ENCODE peak calls at places on chromosomes 5 and 9, in five cellular contexts. Z, O, P, V and E are unnamed samples.

GRCh38 chr5:122576266-122577016 is 198.4 kb upstream of the SNX2 start:
- DNase-seq in Z (no peak), O (no peak), V (peak; percentile 53), P (no peak), E (no peak)

GRCh38 chr5:23496576-23496975 is 10.8 kb upstream of the PRDM9 start:
- DNase-seq in Z (no peak), P (no peak), O (no peak), V (no peak), E (no peak)

GRCh38 chr5:97297063-97297715 is 114.1 kb upstream of the RIOK2 start:
- DNase-seq in V (peak; percentile 5), Z (peak; percentile 23), P (no peak), O (peak; percentile 65), E (peak; percentile 59)

GRCh38 chr5:77995793-77996409 is 219.8 kb upstream of the TBCA start:
- DNase-seq in Z (no peak), P (no peak), O (no peak), V (no peak), E (no peak)

GRCh38 chr5:58459276-58459859 is 518 bp downstream of the PLK2 start:
- DNase-seq in P (peak; percentile 32), O (peak; percentile 3), Z (peak; percentile 38), V (no peak), E (peak; percentile 30)

GRCh38 chr5:43042626-43043399 is 2.7 kb upstream of the ANXA2R start:
- DNase-seq in P (peak; percentile 66), V (peak; percentile 80), O (peak; percentile 89), Z (peak; percentile 70), E (peak; percentile 39)

GRCh38 chr9:18358325-18358724 is 115.6 kb upstream of the ADAMTSL1 start:
- DNase-seq in Z (peak; percentile 13), O (no peak), P (no peak), V (peak; percentile 65), E (no peak)

GRCh38 chr5:177366528-177367322 is 9.0 kb downstream of the RGS14 start:
- DNase-seq in Z (peak; percentile 68), V (peak; percentile 75), P (peak; percentile 90), O (no peak), E (peak; percentile 73)

GRCh38 chr5:120446068-120446492 is 18.0 kb upstream of the PRR16 start:
- DNase-seq in O (no peak), P (no peak), V (peak; percentile 92), Z (peak; percentile 96), E (peak; percentile 93)

GRCh38 chr5:28286566-28286965 is 1248.2 kb upstream of the CDH9 start:
- DNase-seq in Z (no peak), V (peak; percentile 2), P (no peak), O (no peak), E (no peak)

GRCh38 chr9:125405938-125406811 is 144.5 kb downstream of the GAPVD1 start:
- DNase-seq in O (no peak), P (no peak), V (peak; percentile 48), Z (peak; percentile 25), E (peak; percentile 57)

GRCh38 chr9:134720796-134721195 is 79.2 kb downstream of the COL5A1 start:
- DNase-seq in V (no peak), O (no peak), Z (no peak), P (no peak), E (no peak)

GRCh38 chr9:110626109-110626829 is 42.3 kb upstream of the MUSK start:
- DNase-seq in P (no peak), Z (peak; percentile 98), V (peak; percentile 88), O (peak; percentile 74), E (peak; percentile 82)

GRCh38 chr5:170640731-170641588 is 137.1 kb downstream of the KCNIP1 start:
- DNase-seq in V (no peak), P (peak; percentile 17), Z (no peak), O (no peak), E (no peak)

GRCh38 chr9:96129698-96130097 is 172.3 kb downstream of the HSD17B3 start:
- DNase-seq in O (no peak), P (no peak), Z (no peak), V (no peak), E (no peak)

GRCh38 chr9:87663556-87663955 is 62.4 kb upstream of the CTSL start:
- DNase-seq in Z (no peak), V (no peak), P (no peak), O (no peak), E (no peak)

DNA sequence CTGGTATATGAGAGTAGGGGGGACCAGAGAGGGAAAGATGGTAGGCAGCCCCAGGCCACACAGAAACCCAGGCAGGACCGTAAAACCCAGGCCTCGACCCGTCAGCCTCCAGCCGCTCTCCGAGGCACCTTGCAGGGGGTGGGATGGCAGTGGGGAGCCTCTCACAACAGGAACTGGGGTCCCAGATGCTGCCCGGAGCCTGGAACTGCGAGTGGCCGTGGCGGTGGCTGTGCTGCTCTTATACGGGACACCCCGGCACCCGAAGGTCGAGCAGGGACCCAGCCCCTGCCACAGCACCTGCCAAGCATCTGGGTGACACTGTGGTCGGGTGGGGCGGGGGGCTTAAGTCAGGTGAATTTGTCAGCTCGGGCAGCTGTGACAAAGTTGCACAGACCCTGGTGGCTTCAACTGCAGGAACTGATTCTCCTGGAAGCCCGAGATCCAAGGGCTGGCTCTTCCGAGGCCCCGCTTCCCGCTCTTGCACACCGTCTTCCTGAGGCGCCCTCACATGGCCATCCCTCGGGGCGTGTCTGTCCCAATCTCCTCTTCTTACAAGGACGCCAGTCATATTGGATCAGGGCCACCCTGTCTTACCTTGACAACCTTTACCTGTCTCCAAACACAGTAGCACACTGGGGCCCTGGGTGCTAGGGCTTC is 47.6 kb upstream of the EGFL7 start:
- DNase-seq in P (no peak), Z (no peak), O (no peak), V (peak; percentile 23), E (no peak)
- TF ChIP-seq CTCF in P (no peak), Z (no peak), O (no peak), V (no peak), E (no peak)

DNA sequence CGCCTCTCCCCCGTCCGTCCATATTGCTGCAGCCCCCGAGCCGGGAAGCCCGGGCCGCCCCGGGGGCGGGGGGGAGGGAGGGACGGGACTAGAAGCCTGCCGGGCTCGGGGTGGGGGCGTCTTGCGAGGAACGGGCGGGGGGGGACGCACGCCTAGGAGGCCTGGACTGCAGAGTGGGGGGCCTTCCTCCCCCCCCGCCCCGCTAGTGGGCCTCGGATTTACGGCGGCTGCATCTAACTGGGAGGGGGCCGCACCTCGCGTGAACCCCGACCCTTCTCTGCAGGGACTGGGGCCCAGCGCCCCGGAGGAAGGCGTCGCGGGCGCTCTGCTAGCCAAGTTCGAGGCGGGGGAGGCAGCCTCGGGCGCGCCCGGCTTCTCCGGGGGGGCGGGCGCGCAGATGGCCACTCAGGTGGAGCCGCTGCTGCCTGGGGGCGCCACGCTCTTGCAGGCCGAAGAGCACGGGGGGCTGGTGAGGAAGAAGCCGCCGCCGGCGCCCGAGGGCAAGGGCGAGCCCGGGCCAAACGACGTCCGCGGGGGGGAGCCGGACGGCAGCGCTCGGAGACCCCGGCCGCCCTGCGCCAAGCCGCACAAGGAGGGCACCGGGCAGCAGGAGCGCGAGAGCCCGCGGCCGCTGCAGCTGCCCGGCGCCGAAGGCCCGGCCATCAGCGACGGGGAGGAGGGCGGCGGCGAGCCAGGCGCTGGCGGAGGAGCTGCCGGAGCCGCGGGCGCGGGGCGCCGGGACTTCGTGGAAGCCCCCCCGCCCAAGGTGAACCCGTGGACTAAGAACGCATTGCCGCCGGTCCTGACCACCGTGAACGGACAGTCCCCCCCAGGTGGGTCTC is at the start of gene LARP1:
- DNase-seq in P (peak; percentile 43), V (no peak), O (peak; percentile 53), Z (peak; percentile 19), E (no peak)
- TF ChIP-seq CTCF in P (no peak), V (no peak), O (no peak), Z (no peak), E (peak; percentile 3)

GRCh38 chr5:38208782-38209378 is 49.5 kb upstream of the EGFLAM start:
- DNase-seq in O (peak; percentile 34), Z (peak; percentile 31), P (no peak), V (peak; percentile 40), E (peak; percentile 40)
- TF ChIP-seq CTCF in O (peak; percentile 24), Z (peak; percentile 41), P (no peak), V (peak; percentile 49), E (peak; percentile 75)

GRCh38 chr5:10424124-10424731 is 17.5 kb upstream of the ROPN1L start:
- DNase-seq in P (no peak), Z (peak; percentile 44), O (peak; percentile 54), V (peak; percentile 34), E (peak; percentile 38)
- TF ChIP-seq CTCF in P (no peak), Z (peak; percentile 52), O (peak; percentile 35), V (peak; percentile 69), E (peak; percentile 68)